ENCODE peak calls at places on chromosomes 4 and X, in four cellular contexts. K, A, J and I are unnamed samples.

GRCh38 chr4:58515206-58515605 is 1405.0 kb upstream of the IGFBP7 start:
- DNase-seq in K (peak), A (no peak), J (no peak), I (no peak)

GRCh38 chr4:47469951-47470350 is 6.4 kb upstream of the COMMD8 start:
- DNase-seq in A (peak), J (no peak), K (no peak), I (no peak)

GRCh38 chrX:31258163-31258562 is 186.3 kb upstream of the FTHL17 start:
- DNase-seq in J (no peak), A (no peak), K (no peak), I (no peak)

GRCh38 chrX:37767438-37767837 is 12.4 kb upstream of the CYBB start:
- DNase-seq in J (no peak), A (no peak), K (no peak), I (no peak)

GRCh38 chrX:84248226-84248625 is 60.2 kb upstream of the RPS6KA6 start:
- DNase-seq in K (no peak), A (peak), J (no peak), I (no peak)

GRCh38 chr4:1985287-1985686 is 23.5 kb downstream of the NELFA start:
- DNase-seq in J (no peak), A (no peak), K (no peak), I (no peak)

GRCh38 chr4:149884046-149884445 is 68.4 kb upstream of the IQCM start:
- DNase-seq in J (no peak), K (no peak), A (no peak), I (no peak)

GRCh38 chr4:78768447-78769177 is 7.5 kb upstream of the BMP2K start:
- DNase-seq in K (no peak), A (peak), J (no peak), I (no peak)

GRCh38 chrX:118420462-118420861 is 74.6 kb downstream of the WDR44 start:
- DNase-seq in A (peak), K (no peak), J (no peak), I (no peak)

GRCh38 chr4:89420507-89420906 is 112.9 kb upstream of the GPRIN3 start:
- DNase-seq in A (peak), K (no peak), J (no peak), I (no peak)

GRCh38 chrX:13101439-13102139 is 57.2 kb upstream of the FAM9C start:
- DNase-seq in A (peak), J (no peak), K (no peak), I (no peak)

GRCh38 chr4:188778880-188779279 is 639.6 kb downstream of the TRIML1 start:
- DNase-seq in A (peak), K (no peak), J (no peak), I (no peak)

GRCh38 chr4:2296621-2297601 is 35.0 kb upstream of the MXD4 start:
- DNase-seq in J (no peak), A (no peak), K (no peak), I (peak)

GRCh38 chr4:159498371-159499115 is 395.7 kb downstream of the RAPGEF2 start:
- DNase-seq in J (no peak), K (no peak), A (no peak), I (no peak)

GRCh38 chrX:139086243-139086642 is 374.7 kb upstream of the FGF13 start:
- DNase-seq in A (no peak), J (no peak), K (no peak), I (no peak)

GRCh38 chrX:43939187-43939926 is 33.8 kb downstream of the NDP start:
- DNase-seq in K (no peak), A (peak), J (no peak), I (no peak)

GRCh38 chr4:90095000-90095399 is 32.2 kb upstream of the CCSER1 start:
- DNase-seq in J (no peak), K (no peak), A (no peak), I (no peak)

GRCh38 chr4:76188149-76188548 is 25.5 kb downstream of the SCARB2 start:
- DNase-seq in A (no peak), K (no peak), J (no peak), I (no peak)

GRCh38 chr4:4289575-4289929 is 402 bp downstream of the LYAR start:
- DNase-seq in K (peak), J (no peak), A (no peak), I (no peak)
- H4K5ac ChIP-seq in K (no peak), J (no peak), A (no peak), I (no peak)

GRCh38 chr4:74228691-74229640 is 71.0 kb downstream of the MTHFD2L start:
- DNase-seq in J (peak), A (peak), K (peak), I (peak)
- H4K5ac ChIP-seq in J (no peak), A (no peak), K (no peak), I (no peak)

DNA sequence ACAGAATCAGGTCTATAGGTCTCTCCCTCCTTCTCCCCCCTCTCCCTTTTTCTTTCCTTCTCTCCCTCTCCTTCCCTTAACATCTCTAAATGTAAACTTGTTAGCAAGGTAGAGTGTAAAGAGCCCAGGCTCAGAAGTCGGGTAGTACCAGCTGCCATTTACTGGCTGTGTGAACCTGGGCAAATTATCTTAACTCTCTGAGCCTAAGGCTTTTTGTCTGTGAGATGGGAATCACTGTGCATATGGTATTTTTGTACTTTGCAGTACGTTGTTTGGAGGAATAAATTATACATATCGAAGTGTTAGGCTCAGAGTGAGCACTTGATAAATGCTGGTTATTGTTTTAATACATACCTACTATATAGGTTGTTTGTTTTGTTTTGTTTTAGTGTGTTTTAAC is 154.0 kb downstream of the RBMX2 start:
- DNase-seq in A (no peak), J (no peak), K (no peak), I (no peak)
- H4K5ac ChIP-seq in A (no peak), J (no peak), K (no peak), I (no peak)

DNA sequence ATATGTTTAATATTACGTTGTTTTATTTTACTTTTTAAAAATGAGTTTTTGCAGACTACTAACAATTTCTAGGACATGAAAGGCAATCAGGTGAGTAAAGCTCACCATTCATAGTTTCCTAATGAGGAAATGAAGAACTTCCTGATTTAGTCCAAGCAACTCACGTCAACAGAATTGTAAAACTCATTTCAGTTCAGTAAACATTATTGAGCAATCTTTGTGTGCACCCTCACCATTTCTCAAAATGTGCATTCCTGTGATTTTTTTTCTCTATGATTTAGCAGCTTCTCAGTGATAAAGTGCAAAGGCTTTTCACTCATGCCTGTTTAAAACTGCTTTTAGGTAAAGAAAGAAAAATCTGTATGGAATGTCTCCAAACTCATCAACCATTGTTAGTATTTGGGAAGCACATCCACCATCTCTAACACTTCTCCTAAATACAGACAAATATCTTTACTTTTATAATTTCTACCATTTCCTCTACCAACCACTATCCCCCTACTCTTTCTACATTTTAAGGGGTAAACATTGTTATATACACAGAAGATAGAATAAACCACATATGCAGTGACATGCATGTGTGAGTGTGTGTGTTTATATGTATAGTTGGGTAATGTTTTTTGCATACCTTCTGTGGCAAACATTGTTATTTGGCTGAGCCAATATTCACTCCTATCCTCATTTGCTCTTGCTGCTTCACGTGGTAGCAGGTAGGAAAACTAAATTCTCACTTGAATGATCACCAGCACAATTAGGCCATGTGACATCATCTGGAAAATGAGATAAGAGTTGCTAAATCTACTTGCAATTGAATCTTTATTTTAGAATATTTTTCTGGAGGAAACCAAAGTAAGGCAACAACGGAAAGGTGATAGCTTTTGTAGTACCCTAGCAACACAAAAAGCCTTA is 54.7 kb upstream of the PRDM8 start:
- DNase-seq in A (no peak), K (no peak), J (no peak), I (no peak)
- H4K5ac ChIP-seq in A (no peak), K (no peak), J (no peak), I (no peak)

DNA sequence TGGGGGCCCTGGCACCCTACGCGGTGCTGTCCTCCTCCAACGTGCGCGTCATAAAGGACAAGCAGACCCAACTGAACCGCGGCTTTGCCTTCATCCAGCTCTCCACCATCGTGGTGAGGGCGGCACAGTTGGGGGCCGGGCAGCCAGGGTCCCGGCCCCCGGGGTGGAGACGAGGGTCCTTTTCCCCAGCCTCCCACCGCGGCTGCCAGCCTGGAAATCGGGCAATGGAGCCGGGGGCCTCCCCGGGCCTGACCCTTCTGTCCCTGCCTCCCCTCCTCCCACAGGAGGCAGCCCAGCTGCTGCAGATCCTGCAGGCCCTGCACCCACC is 13.7 kb upstream of the UBA1 start:
- DNase-seq in A (no peak), K (no peak), J (no peak), I (no peak)
- H4K5ac ChIP-seq in A (no peak), K (no peak), J (no peak), I (no peak)

GRCh38 chr4:6576512-6576911 is 1.5 kb downstream of the MAN2B2 start:
- DNase-seq in K (no peak), J (no peak), A (no peak), I (no peak)

GRCh38 chr4:6576932-6577331 is 1.9 kb downstream of the MAN2B2 start:
- DNase-seq in A (no peak), K (no peak), J (no peak), I (no peak)

GRCh38 chr4:6578221-6578620 is 3.2 kb downstream of the MAN2B2 start:
- DNase-seq in K (no peak), A (no peak), J (no peak), I (no peak)

GRCh38 chr4:6575503-6576240 is 683 bp downstream of the MAN2B2 start:
- DNase-seq in J (no peak), K (no peak), A (no peak), I (no peak)

GRCh38 chr4:6577409-6577808 is 2.4 kb downstream of the MAN2B2 start:
- DNase-seq in A (no peak), K (no peak), J (no peak), I (no peak)
- H4K5ac ChIP-seq in A (no peak), K (no peak), J (no peak), I (no peak)

GRCh38 chrX:1485033-1485432 is 32.3 kb upstream of the ASMTL start:
- DNase-seq in A (no peak), J (no peak), K (no peak), I (no peak)
- H4K5ac ChIP-seq in A (no peak), J (no peak), K (no peak), I (no peak)